ENCODE peak calls at places on chromosome 21, in five cellular contexts. Q is stomach, A is endothelial cell of umbilical vein, B is endodermal cell, V is brain microvascular endothelial cell. N is an unnamed sample.

GRCh38 chr21:42406201-42406601 is 2.5 kb downstream of the UBASH3A start:
- DNase-seq in Q (no peak), A (no peak), B (no peak), V (no peak), N (no peak)

GRCh38 chr21:36113647-36114428 is 21.0 kb upstream of the CBR3 start:
- DNase-seq in Q (peak), A (no peak), B (no peak), V (no peak), N (no peak)

GRCh38 chr21:14306143-14306907 is 76.6 kb downstream of the HSPA13 start:
- DNase-seq in Q (no peak), A (peak), B (no peak), V (no peak), N (no peak)

GRCh38 chr21:43787180-43787533 is 2.2 kb upstream of the RRP1 start:
- DNase-seq in Q (no peak), A (no peak), B (no peak), V (no peak), N (no peak)

GRCh38 chr21:41426656-41427311 is 745 bp downstream of the MX1 start:
- DNase-seq in Q (no peak), A (no peak), B (no peak), V (no peak), N (no peak)

GRCh38 chr21:38081663-38082062 is 165.4 kb upstream of the KCNJ6 start:
- DNase-seq in Q (no peak), A (no peak), B (no peak), V (no peak), N (no peak)

GRCh38 chr21:42609806-42610205 is 43.6 kb upstream of the PDE9A start:
- DNase-seq in Q (no peak), A (no peak), B (no peak), V (no peak), N (no peak)

GRCh38 chr21:42097860-42098259 is 26.7 kb downstream of the UMODL1 start:
- DNase-seq in Q (peak), A (peak), B (no peak), V (peak), N (no peak)

GRCh38 chr21:19228241-19228640 is 824.7 kb upstream of the TMPRSS15 start:
- DNase-seq in Q (no peak), A (no peak), B (no peak), V (no peak), N (no peak)

GRCh38 chr21:38379171-38379570 is 119.1 kb downstream of the ERG start:
- DNase-seq in Q (no peak), A (peak), B (no peak), V (no peak), N (no peak)

GRCh38 chr21:38377165-38378093 is 120.6 kb downstream of the KCNJ15 start:
- DNase-seq in Q (no peak), A (peak), B (no peak), V (no peak), N (no peak)

GRCh38 chr21:42513985-42514882 is 582 bp downstream of the SLC37A1 start:
- DNase-seq in Q (peak), A (peak), B (peak), V (no peak), N (peak)

GRCh38 chr21:17802568-17802967 is 16.6 kb downstream of the C21orf91 start:
- DNase-seq in Q (no peak), A (no peak), B (no peak), V (peak), N (no peak)

GRCh38 chr21:35072557-35072956 is 23.5 kb upstream of the RUNX1 start:
- DNase-seq in Q (no peak), A (no peak), B (no peak), V (no peak), N (no peak)
- H3K27ac ChIP-seq in Q (peak), A (no peak), B (no peak), V (no peak), N (no peak)

GRCh38 chr21:21159253-21159899 is 161.2 kb downstream of the NCAM2 start:
- DNase-seq in Q (no peak), A (no peak), B (no peak), V (no peak), N (no peak)

GRCh38 chr21:21165063-21165645 is 166.9 kb downstream of the NCAM2 start:
- DNase-seq in Q (no peak), A (no peak), B (no peak), V (peak), N (no peak)

GRCh38 chr21:21158376-21158918 is 160.2 kb downstream of the NCAM2 start:
- DNase-seq in Q (no peak), A (no peak), B (no peak), V (no peak), N (no peak)

GRCh38 chr21:21163904-21164303 is 165.7 kb downstream of the NCAM2 start:
- DNase-seq in Q (peak), A (peak), B (peak), V (peak), N (no peak)
- TF ChIP-seq CTCF in Q (peak), A (peak), B (peak), V (peak), N (no peak)

DNA sequence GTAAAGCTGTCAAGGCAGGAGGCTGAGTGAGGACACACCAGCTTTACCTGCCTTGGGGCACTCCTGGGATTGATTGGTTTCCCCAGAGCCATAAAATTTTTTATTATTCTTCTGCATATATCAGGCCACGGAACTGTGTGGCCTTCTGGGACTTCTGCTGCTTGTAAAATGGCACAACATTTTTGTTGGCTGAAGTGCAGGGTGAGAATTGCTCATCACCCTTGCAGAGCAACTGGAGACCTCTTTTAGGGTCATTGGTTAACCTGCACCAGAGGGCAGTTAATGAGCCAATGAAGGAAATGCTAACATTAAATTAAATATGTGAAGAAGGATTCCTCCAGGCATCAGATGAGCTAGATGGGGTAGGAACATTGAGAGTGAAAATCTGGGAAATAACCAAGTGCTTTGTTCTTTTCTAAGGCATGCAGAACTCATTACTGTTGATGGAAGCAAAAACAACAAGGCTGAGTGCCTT is 87.7 kb downstream of the LTN1 start:
- DNase-seq in Q (no peak), A (no peak), B (no peak), V (no peak), N (no peak)
- H3K27ac ChIP-seq in Q (no peak), A (no peak), B (no peak), V (no peak), N (no peak)

GRCh38 chr21:25350056-25350455 is 257.2 kb downstream of the MRPL39 start:
- DNase-seq in Q (no peak), A (peak), B (peak), V (peak), N (no peak)
- TF ChIP-seq CTCF in Q (no peak), A (peak), B (peak), V (peak), N (no peak)

GRCh38 chr21:31665397-31665796 is 5.9 kb downstream of the SOD1 start:
- DNase-seq in Q (no peak), A (no peak), B (no peak), V (peak), N (no peak)
- H3K27ac ChIP-seq in Q (no peak), A (no peak), B (no peak), V (no peak), N (no peak)

GRCh38 chr21:45543710-45544448 is 1.6 kb upstream of the SLC19A1 start:
- DNase-seq in Q (peak), A (no peak), B (peak), V (no peak), N (peak)

GRCh38 chr21:45543371-45543709 is 1.1 kb upstream of the SLC19A1 start:
- DNase-seq in Q (peak), A (no peak), B (peak), V (no peak), N (peak)

GRCh38 chr21:45541221-45542039 is 810 bp downstream of the SLC19A1 start:
- DNase-seq in Q (peak), A (peak), B (peak), V (no peak), N (peak)

GRCh38 chr21:45542667-45543370 is 579 bp upstream of the SLC19A1 start:
- DNase-seq in Q (peak), A (no peak), B (peak), V (no peak), N (peak)

GRCh38 chr21:45542242-45542666 is at the start of gene SLC19A1:
- DNase-seq in Q (peak), A (peak), B (peak), V (no peak), N (peak)
- TF ChIP-seq CTCF in Q (peak), A (peak), B (peak), V (peak), N (no peak)

GRCh38 chr21:34131586-34131985 is 58.2 kb downstream of the MRPS6 start:
- DNase-seq in Q (no peak), A (no peak), B (no peak), V (no peak), N (no peak)
- H3K27ac ChIP-seq in Q (peak), A (no peak), B (no peak), V (no peak), N (peak)

DNA sequence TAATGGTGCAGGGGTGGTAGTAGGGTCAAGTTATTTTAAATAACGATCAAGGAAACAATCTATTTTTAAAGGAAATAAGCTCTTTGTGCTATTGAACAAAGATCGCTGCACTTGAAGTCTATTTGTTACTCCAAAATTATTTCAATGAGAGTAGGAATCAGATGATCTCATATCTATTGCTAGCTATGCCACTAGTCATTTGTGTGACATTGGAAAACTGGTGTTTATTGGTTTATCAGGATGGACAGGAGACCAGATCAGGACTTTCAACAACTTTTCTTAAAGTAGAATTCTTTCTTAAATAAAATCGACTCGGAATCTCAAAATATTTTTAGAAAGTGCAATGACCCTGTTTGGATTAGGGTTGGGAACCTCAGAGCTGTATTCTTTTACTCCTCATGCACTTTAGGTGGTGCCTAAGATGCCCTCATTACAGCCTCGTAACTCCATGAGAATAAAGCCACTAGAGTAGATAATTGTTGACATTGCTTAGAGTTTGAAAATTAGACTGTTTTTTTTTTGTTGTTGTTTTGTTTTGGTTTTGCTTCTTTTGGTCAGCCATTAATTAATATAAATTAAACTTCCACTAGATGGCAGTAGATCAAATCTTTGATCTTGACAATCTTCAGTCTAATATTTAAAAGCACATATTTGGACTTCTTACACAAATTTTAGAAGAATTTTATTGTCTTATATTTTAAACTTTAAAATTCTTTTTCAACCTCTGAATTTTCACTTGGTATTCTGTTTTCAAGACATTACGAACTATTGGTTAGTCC is 352.4 kb downstream of the USP25 start:
- DNase-seq in Q (no peak), A (peak), B (no peak), V (no peak), N (no peak)
- TF ChIP-seq CTCF in Q (peak), A (peak), B (peak), V (peak), N (peak)

DNA sequence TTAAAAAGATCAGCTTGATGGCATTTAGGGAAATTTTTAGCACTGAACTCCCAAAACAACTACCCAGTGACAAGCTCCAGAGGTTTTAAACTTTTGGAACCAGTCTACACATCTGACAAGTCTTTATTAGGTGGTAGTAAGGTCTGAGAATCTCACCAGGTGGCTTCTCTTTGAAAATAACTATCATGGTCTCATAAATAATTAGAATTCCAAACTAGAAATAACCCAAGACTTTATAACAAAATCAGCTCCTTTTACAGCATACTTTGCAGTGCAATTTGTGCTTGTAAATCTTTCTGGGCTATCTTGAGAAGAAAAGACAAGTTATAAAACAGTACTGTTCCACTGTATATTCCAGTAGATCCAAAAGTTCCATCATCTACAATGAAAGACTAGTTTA is 108.7 kb downstream of the LTN1 start:
- DNase-seq in Q (no peak), A (no peak), B (no peak), V (no peak), N (no peak)
- H3K27ac ChIP-seq in Q (peak), A (no peak), B (no peak), V (no peak), N (no peak)

GRCh38 chr21:33132054-33132453 is 62.1 kb downstream of the OLIG1 start:
- DNase-seq in Q (no peak), A (no peak), B (no peak), V (no peak), N (no peak)
- TF ChIP-seq CTCF in Q (no peak), A (no peak), B (peak), V (peak), N (no peak)